ENCODE peak calls at places on chromosomes 7 and 10, in eight cellular contexts. One of them, this sample, is unnamed.

GRCh38 chr10:71246591-71247143 is 34.3 kb downstream of the UNC5B start:
- DNase-seq in body of pancreas: peak; percentile 36
- DNase-seq in uterus: no peak
- DNase-seq in transverse colon: peak; percentile 93
- DNase-seq in adrenal gland: no peak
- DNase-seq in HepG2: no peak
- DNase-seq in stomach: peak; percentile 84
- DNase-seq in IMR-90: no peak
- DNase-seq in this sample: no peak

GRCh38 chr10:1746796-1747195 is 9.5 kb upstream of the ADARB2 start:
- DNase-seq in stomach: no peak
- DNase-seq in transverse colon: no peak
- DNase-seq in uterus: no peak
- DNase-seq in HepG2: no peak
- DNase-seq in IMR-90: no peak
- DNase-seq in adrenal gland: no peak
- DNase-seq in body of pancreas: no peak
- DNase-seq in this sample: no peak

GRCh38 chr7:104240400-104240799 is 32.6 kb upstream of the ORC5 start:
- DNase-seq in transverse colon: no peak
- DNase-seq in stomach: no peak
- DNase-seq in IMR-90: no peak
- DNase-seq in adrenal gland: peak; percentile 9
- DNase-seq in body of pancreas: no peak
- DNase-seq in uterus: no peak
- DNase-seq in HepG2: no peak
- DNase-seq in this sample: no peak

GRCh38 chr7:139084709-139085108 is 24.8 kb downstream of the ZC3HAV1 start:
- DNase-seq in transverse colon: no peak
- DNase-seq in IMR-90: no peak
- DNase-seq in adrenal gland: no peak
- DNase-seq in stomach: no peak
- DNase-seq in uterus: no peak
- DNase-seq in HepG2: no peak
- DNase-seq in body of pancreas: no peak
- DNase-seq in this sample: no peak

GRCh38 chr10:131555406-131555805 is 243.9 kb upstream of the TCERG1L start:
- DNase-seq in HepG2: no peak
- DNase-seq in body of pancreas: no peak
- DNase-seq in stomach: no peak
- DNase-seq in transverse colon: no peak
- DNase-seq in adrenal gland: no peak
- DNase-seq in uterus: no peak
- DNase-seq in IMR-90: no peak
- DNase-seq in this sample: no peak

GRCh38 chr7:45174328-45174610 is 16.7 kb downstream of the RAMP3 start:
- DNase-seq in IMR-90: no peak
- DNase-seq in HepG2: no peak
- DNase-seq in body of pancreas: no peak
- DNase-seq in stomach: no peak
- DNase-seq in uterus: no peak
- DNase-seq in adrenal gland: no peak
- DNase-seq in transverse colon: no peak
- DNase-seq in this sample: no peak

GRCh38 chr10:102596506-102596971 is 47.7 kb upstream of the TRIM8 start:
- DNase-seq in body of pancreas: peak; percentile 67
- DNase-seq in transverse colon: peak; percentile 62
- DNase-seq in stomach: peak; percentile 67
- DNase-seq in uterus: peak; percentile 48
- DNase-seq in IMR-90: peak; percentile 62
- DNase-seq in adrenal gland: peak; percentile 69
- DNase-seq in HepG2: peak; percentile 70
- DNase-seq in this sample: peak; percentile 66

GRCh38 chr10:83522456-83522855 is 616.9 kb upstream of the GHITM start:
- DNase-seq in stomach: no peak
- DNase-seq in body of pancreas: no peak
- DNase-seq in adrenal gland: no peak
- DNase-seq in IMR-90: no peak
- DNase-seq in HepG2: no peak
- DNase-seq in uterus: no peak
- DNase-seq in transverse colon: no peak
- DNase-seq in this sample: no peak

GRCh38 chr7:40899151-40899550 is 764.3 kb downstream of the SUGCT start:
- DNase-seq in stomach: no peak
- DNase-seq in transverse colon: no peak
- DNase-seq in adrenal gland: no peak
- DNase-seq in body of pancreas: no peak
- DNase-seq in IMR-90: no peak
- DNase-seq in uterus: peak; percentile 64
- DNase-seq in HepG2: no peak
- DNase-seq in this sample: no peak

GRCh38 chr10:133009218-133009954 is 67.0 kb upstream of the CFAP46 start:
- DNase-seq in HepG2: no peak
- DNase-seq in stomach: peak; percentile 76
- DNase-seq in transverse colon: peak; percentile 86
- DNase-seq in IMR-90: no peak
- DNase-seq in uterus: no peak
- DNase-seq in body of pancreas: peak; percentile 44
- DNase-seq in adrenal gland: peak; percentile 74
- DNase-seq in this sample: peak; percentile 61

GRCh38 chr10:100569687-100570517 is 34.2 kb downstream of the HIF1AN start:
- DNase-seq in body of pancreas: peak; percentile 45
- DNase-seq in transverse colon: no peak
- DNase-seq in HepG2: peak; percentile 43
- DNase-seq in IMR-90: no peak
- DNase-seq in stomach: no peak
- DNase-seq in uterus: no peak
- DNase-seq in adrenal gland: no peak
- DNase-seq in this sample: no peak

GRCh38 chr7:24858108-24858977 is 101.1 kb upstream of the GSDME start:
- DNase-seq in transverse colon: no peak
- DNase-seq in body of pancreas: no peak
- DNase-seq in IMR-90: no peak
- DNase-seq in uterus: no peak
- DNase-seq in HepG2: peak; percentile 53
- DNase-seq in adrenal gland: no peak
- DNase-seq in stomach: no peak
- DNase-seq in this sample: no peak

GRCh38 chr10:18134509-18134908 is 5.7 kb upstream of the CACNB2 start:
- DNase-seq in body of pancreas: no peak
- DNase-seq in HepG2: no peak
- DNase-seq in transverse colon: no peak
- DNase-seq in uterus: no peak
- DNase-seq in stomach: no peak
- DNase-seq in adrenal gland: no peak
- DNase-seq in IMR-90: no peak
- DNase-seq in this sample: no peak

GRCh38 chr7:41508755-41509154 is 194.1 kb downstream of the INHBA start:
- DNase-seq in HepG2: no peak
- DNase-seq in uterus: no peak
- DNase-seq in transverse colon: no peak
- DNase-seq in body of pancreas: no peak
- DNase-seq in IMR-90: no peak
- DNase-seq in stomach: no peak
- DNase-seq in adrenal gland: no peak
- DNase-seq in this sample: no peak

GRCh38 chr10:7561216-7561893 is 105.4 kb downstream of the ITIH5 start:
- DNase-seq in HepG2: peak; percentile 49
- DNase-seq in IMR-90: no peak
- DNase-seq in transverse colon: peak; percentile 19
- DNase-seq in uterus: peak; percentile 81
- DNase-seq in body of pancreas: peak; percentile 83
- DNase-seq in stomach: peak; percentile 50
- DNase-seq in adrenal gland: peak; percentile 5
- DNase-seq in this sample: peak; percentile 38

GRCh38 chr7:17706734-17707133 is 233.6 kb downstream of the SNX13 start:
- DNase-seq in IMR-90: peak; percentile 72
- DNase-seq in stomach: peak; percentile 42
- DNase-seq in uterus: peak; percentile 23
- DNase-seq in transverse colon: peak; percentile 16
- DNase-seq in body of pancreas: peak; percentile 47
- DNase-seq in HepG2: peak; percentile 46
- DNase-seq in adrenal gland: peak; percentile 59
- DNase-seq in this sample: no peak

GRCh38 chr7:103824251-103824650 is 165.2 kb downstream of the RELN start:
- DNase-seq in stomach: no peak
- DNase-seq in adrenal gland: no peak
- DNase-seq in body of pancreas: no peak
- DNase-seq in HepG2: no peak
- DNase-seq in transverse colon: no peak
- DNase-seq in IMR-90: no peak
- DNase-seq in uterus: no peak
- DNase-seq in this sample: no peak

GRCh38 chr10:85668522-85668921 is 698.1 kb downstream of the GRID1 start:
- DNase-seq in stomach: no peak
- DNase-seq in adrenal gland: no peak
- DNase-seq in body of pancreas: peak; percentile 23
- DNase-seq in HepG2: no peak
- DNase-seq in IMR-90: no peak
- DNase-seq in transverse colon: no peak
- DNase-seq in uterus: no peak
- DNase-seq in this sample: no peak

DNA sequence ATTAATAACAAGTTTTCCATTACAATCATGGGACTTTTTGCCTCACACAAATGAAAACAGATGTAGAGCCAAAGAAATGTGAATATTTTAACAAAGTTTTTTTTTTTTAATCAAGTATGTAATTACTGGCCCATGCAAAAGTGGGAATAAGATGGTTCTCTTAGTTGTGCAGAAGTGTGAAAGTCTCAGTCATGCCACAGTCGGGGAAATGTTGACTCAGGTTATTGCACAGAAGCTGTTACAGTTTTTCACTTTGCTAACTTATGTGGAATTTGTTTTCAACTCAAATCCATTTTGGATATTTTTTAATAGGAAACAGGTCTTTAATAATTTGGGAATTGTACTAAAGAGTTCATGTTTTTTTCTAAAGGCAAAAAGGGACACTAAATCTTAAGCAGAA is 44.0 kb upstream of the CAV2 start:
- DNase-seq in stomach: no peak
- DNase-seq in IMR-90: no peak
- DNase-seq in HepG2: no peak
- DNase-seq in uterus: no peak
- DNase-seq in transverse colon: no peak
- DNase-seq in adrenal gland: no peak
- DNase-seq in body of pancreas: no peak
- DNase-seq in this sample: no peak
- H3K4me3 ChIP-seq in stomach: no peak overlapping the region
- H3K4me3 ChIP-seq in IMR-90: no peak overlapping the region
- H3K4me3 ChIP-seq in HepG2: no peak overlapping the region
- H3K4me3 ChIP-seq in uterus: no peak overlapping the region
- H3K4me3 ChIP-seq in transverse colon: no peak overlapping the region
- H3K4me3 ChIP-seq in adrenal gland: no peak overlapping the region
- H3K4me3 ChIP-seq in body of pancreas: no peak overlapping the region
- H3K4me3 ChIP-seq in this sample: no peak overlapping the region

GRCh38 chr10:36766921-36767320 is 358.5 kb upstream of the ANKRD30A start:
- DNase-seq in adrenal gland: no peak
- DNase-seq in body of pancreas: no peak
- DNase-seq in transverse colon: no peak
- DNase-seq in IMR-90: no peak
- DNase-seq in stomach: no peak
- DNase-seq in uterus: no peak
- DNase-seq in HepG2: no peak
- DNase-seq in this sample: no peak

GRCh38 chr10:36765777-36766176 is 359.6 kb upstream of the ANKRD30A start:
- DNase-seq in HepG2: no peak
- DNase-seq in uterus: no peak
- DNase-seq in adrenal gland: no peak
- DNase-seq in stomach: no peak
- DNase-seq in IMR-90: peak; percentile 53
- DNase-seq in transverse colon: no peak
- DNase-seq in body of pancreas: no peak
- DNase-seq in this sample: no peak

GRCh38 chr10:36759111-36759805 is 366.1 kb upstream of the ANKRD30A start:
- DNase-seq in adrenal gland: no peak
- DNase-seq in transverse colon: no peak
- DNase-seq in IMR-90: peak; percentile 93
- DNase-seq in body of pancreas: no peak
- DNase-seq in stomach: no peak
- DNase-seq in HepG2: no peak
- DNase-seq in uterus: no peak
- DNase-seq in this sample: no peak

GRCh38 chr10:36764823-36765222 is 360.6 kb upstream of the ANKRD30A start:
- DNase-seq in uterus: no peak
- DNase-seq in IMR-90: no peak
- DNase-seq in body of pancreas: no peak
- DNase-seq in adrenal gland: no peak
- DNase-seq in HepG2: no peak
- DNase-seq in stomach: no peak
- DNase-seq in transverse colon: no peak
- DNase-seq in this sample: no peak
- TF ChIP-seq POLR2A in uterus: no peak
- TF ChIP-seq POLR2A in IMR-90: no peak
- TF ChIP-seq POLR2A in body of pancreas: no peak
- TF ChIP-seq POLR2A in adrenal gland: no peak
- TF ChIP-seq POLR2A in HepG2: no peak
- TF ChIP-seq POLR2A in stomach: no peak
- TF ChIP-seq POLR2A in transverse colon: no peak
- TF ChIP-seq POLR2A in this sample: no peak

GRCh38 chr7:19773361-19773760 is at the start of gene TMEM196:
- DNase-seq in stomach: no peak
- DNase-seq in IMR-90: no peak
- DNase-seq in transverse colon: no peak
- DNase-seq in body of pancreas: peak; percentile 15
- DNase-seq in adrenal gland: no peak
- DNase-seq in uterus: no peak
- DNase-seq in HepG2: no peak
- DNase-seq in this sample: no peak
- H3K27ac ChIP-seq in stomach: no peak within 1 kb of the TSS
- H3K27ac ChIP-seq in IMR-90: no peak within 1 kb of the TSS
- H3K27ac ChIP-seq in transverse colon: no peak within 1 kb of the TSS
- H3K27ac ChIP-seq in body of pancreas: no peak within 1 kb of the TSS
- H3K27ac ChIP-seq in adrenal gland: no peak within 1 kb of the TSS
- H3K27ac ChIP-seq in uterus: no peak within 1 kb of the TSS
- H3K27ac ChIP-seq in HepG2: no peak within 1 kb of the TSS
- H3K27ac ChIP-seq in this sample: no peak within 1 kb of the TSS

DNA sequence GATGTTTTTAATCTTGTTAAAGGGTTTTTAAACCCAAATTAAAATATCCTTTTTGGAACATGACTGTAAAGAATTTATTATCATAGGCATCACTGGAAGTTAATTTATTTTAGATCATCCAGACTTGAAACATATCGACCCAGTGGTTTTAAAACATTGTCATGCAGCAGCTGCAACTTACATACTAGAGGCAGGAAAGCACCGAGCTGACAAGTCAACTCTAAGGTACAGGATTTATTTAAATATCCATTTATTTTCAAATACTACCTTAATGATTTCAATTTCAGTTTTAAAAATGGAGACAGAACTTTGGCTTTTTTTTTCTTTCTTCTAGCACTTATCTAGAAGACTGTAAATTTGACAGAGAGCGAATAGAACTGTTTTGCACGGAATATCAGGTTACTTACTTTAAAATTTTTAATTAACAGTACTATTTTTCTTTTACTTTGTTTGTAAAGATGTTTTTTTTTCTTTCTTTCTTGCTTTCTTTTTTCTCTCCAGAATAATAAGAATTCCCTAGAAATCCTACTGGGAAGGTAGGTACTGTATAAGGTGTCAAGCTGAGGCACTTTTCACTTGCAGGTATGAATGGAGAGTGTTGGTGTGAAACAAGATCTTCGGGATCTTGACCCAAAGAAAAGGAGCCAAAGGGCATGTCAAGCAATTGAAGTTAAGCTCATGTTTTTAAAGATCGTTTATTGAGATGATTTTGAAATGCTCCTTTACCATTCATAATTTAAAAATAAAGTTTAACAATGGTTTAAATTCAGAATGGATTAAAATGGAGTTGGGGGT is 1.8 kb downstream of the COMMD3 start:
- DNase-seq in body of pancreas: no peak
- DNase-seq in IMR-90: no peak
- DNase-seq in HepG2: no peak
- DNase-seq in uterus: no peak
- DNase-seq in adrenal gland: no peak
- DNase-seq in transverse colon: no peak
- DNase-seq in stomach: no peak
- DNase-seq in this sample: no peak
- H3K4me3 ChIP-seq in body of pancreas: no peak overlapping the region
- H3K4me3 ChIP-seq in IMR-90: no peak overlapping the region
- H3K4me3 ChIP-seq in HepG2: peak overlapping the region; percentile 82
- H3K4me3 ChIP-seq in uterus: no peak overlapping the region
- H3K4me3 ChIP-seq in adrenal gland: no peak overlapping the region
- H3K4me3 ChIP-seq in transverse colon: peak overlapping the region; percentile 95
- H3K4me3 ChIP-seq in stomach: no peak overlapping the region
- H3K4me3 ChIP-seq in this sample: peak overlapping the region; percentile 85

This sample was measured in gastrocnemius medialis.